ENCODE peak calls at places on chromosomes 1 and 21, in four cellular contexts. W is activated CD4-positive, alpha-beta T cell treated with anti-CD3 and anti-CD28 coated beads for 48 hours; U is A549; S is endothelial cell of umbilical vein. L is an unnamed sample.

GRCh38 chr1:9730096-9730901 is 78.8 kb downstream of the PIK3CD start:
- DNase-seq in S (no peak), W (no peak), U (no peak), L (no peak)

GRCh38 chr1:54220004-54220811 is 20.2 kb downstream of the MRPL37 start:
- DNase-seq in W (no peak), U (no peak), S (no peak), L (peak)

GRCh38 chr1:51139474-51139873 is 37.4 kb downstream of the C1orf185 start:
- DNase-seq in U (no peak), S (peak), W (no peak), L (peak)

GRCh38 chr1:115620950-115621349 is 20.8 kb upstream of the VANGL1 start:
- DNase-seq in W (no peak), U (no peak), S (no peak), L (no peak)

GRCh38 chr21:33317226-33317625 is 7.5 kb upstream of the IFNAR1 start:
- DNase-seq in W (no peak), U (no peak), S (no peak), L (peak)

GRCh38 chr1:36326499-36326898 is 3.1 kb upstream of the EVA1B start:
- DNase-seq in S (no peak), U (no peak), W (no peak), L (no peak)

GRCh38 chr1:67987046-67987799 is 63.2 kb downstream of the DIRAS3 start:
- DNase-seq in W (no peak), S (no peak), U (peak), L (peak)

GRCh38 chr1:8241417-8242014 is 76.4 kb upstream of the SLC45A1 start:
- DNase-seq in W (no peak), U (peak), S (peak), L (no peak)